ENCODE peak calls at places on chromosomes 6 and 20, in eight cellular contexts. One of them, this sample, is unnamed.

GRCh38 chr6:53861543-53861942 is 66.7 kb downstream of the LRRC1 start:
- DNase-seq in GM23338: no peak
- DNase-seq in sigmoid colon: no peak
- DNase-seq in HepG2: no peak
- DNase-seq in transverse colon: no peak
- DNase-seq in suprapubic skin: no peak
- DNase-seq in HCT116: no peak
- DNase-seq in spleen: no peak
- DNase-seq in this sample: no peak

GRCh38 chr20:31974975-31975481 is 7.1 kb downstream of the XKR7 start:
- DNase-seq in GM23338: peak; percentile 89
- DNase-seq in sigmoid colon: no peak
- DNase-seq in HepG2: no peak
- DNase-seq in transverse colon: no peak
- DNase-seq in suprapubic skin: no peak
- DNase-seq in HCT116: no peak
- DNase-seq in spleen: no peak
- DNase-seq in this sample: no peak

GRCh38 chr6:26075063-26075717 is 12.0 kb upstream of the HFE start:
- DNase-seq in GM23338: peak; percentile 30
- DNase-seq in sigmoid colon: no peak
- DNase-seq in HepG2: peak; percentile 28
- DNase-seq in transverse colon: no peak
- DNase-seq in suprapubic skin: peak; percentile 50
- DNase-seq in HCT116: no peak
- DNase-seq in spleen: no peak
- DNase-seq in this sample: no peak

GRCh38 chr6:11202513-11203305 is 29.8 kb downstream of the NEDD9 start:
- DNase-seq in GM23338: peak; percentile 70
- DNase-seq in sigmoid colon: no peak
- DNase-seq in HepG2: peak; percentile 100
- DNase-seq in transverse colon: no peak
- DNase-seq in suprapubic skin: no peak
- DNase-seq in HCT116: no peak
- DNase-seq in spleen: no peak
- DNase-seq in this sample: no peak

GRCh38 chr6:119479860-119480655 is 130.5 kb upstream of the MAN1A1 start:
- DNase-seq in GM23338: no peak
- DNase-seq in sigmoid colon: no peak
- DNase-seq in HepG2: no peak
- DNase-seq in transverse colon: no peak
- DNase-seq in suprapubic skin: no peak
- DNase-seq in HCT116: no peak
- DNase-seq in spleen: no peak
- DNase-seq in this sample: no peak

GRCh38 chr6:141077355-141078333 is 1055.1 kb upstream of the GJE1 start:
- DNase-seq in GM23338: peak; percentile 86
- DNase-seq in sigmoid colon: no peak
- DNase-seq in HepG2: peak; percentile 80
- DNase-seq in transverse colon: no peak
- DNase-seq in suprapubic skin: no peak
- DNase-seq in HCT116: peak; percentile 65
- DNase-seq in spleen: no peak
- DNase-seq in this sample: peak; percentile 1

GRCh38 chr6:145892026-145892425 is 72.1 kb downstream of the SHPRH start:
- DNase-seq in GM23338: no peak
- DNase-seq in sigmoid colon: no peak
- DNase-seq in HepG2: no peak
- DNase-seq in transverse colon: no peak
- DNase-seq in suprapubic skin: no peak
- DNase-seq in HCT116: no peak
- DNase-seq in spleen: no peak
- DNase-seq in this sample: no peak

GRCh38 chr6:28486988-28487742 is 28.4 kb downstream of the GPX6 start:
- DNase-seq in GM23338: no peak
- DNase-seq in sigmoid colon: no peak
- DNase-seq in HepG2: no peak
- DNase-seq in transverse colon: no peak
- DNase-seq in suprapubic skin: no peak
- DNase-seq in HCT116: no peak
- DNase-seq in spleen: no peak
- DNase-seq in this sample: no peak

GRCh38 chr6:96816182-96816888 is 20.9 kb downstream of the GPR63 start:
- DNase-seq in GM23338: peak; percentile 67
- DNase-seq in sigmoid colon: no peak
- DNase-seq in HepG2: no peak
- DNase-seq in transverse colon: no peak
- DNase-seq in suprapubic skin: no peak
- DNase-seq in HCT116: no peak
- DNase-seq in spleen: no peak
- DNase-seq in this sample: no peak

GRCh38 chr6:81309841-81310240 is 442.6 kb downstream of the TENT5A start:
- DNase-seq in GM23338: no peak
- DNase-seq in sigmoid colon: no peak
- DNase-seq in HepG2: no peak
- DNase-seq in transverse colon: no peak
- DNase-seq in suprapubic skin: no peak
- DNase-seq in HCT116: no peak
- DNase-seq in spleen: no peak
- DNase-seq in this sample: no peak

GRCh38 chr6:37868447-37868825 is 48.9 kb downstream of the ZFAND3 start:
- DNase-seq in GM23338: no peak
- DNase-seq in sigmoid colon: no peak
- DNase-seq in HepG2: no peak
- DNase-seq in transverse colon: no peak
- DNase-seq in suprapubic skin: no peak
- DNase-seq in HCT116: no peak
- DNase-seq in spleen: no peak
- DNase-seq in this sample: no peak

GRCh38 chr6:7649037-7649810 is 59.2 kb downstream of the SNRNP48 start:
- DNase-seq in GM23338: no peak
- DNase-seq in sigmoid colon: no peak
- DNase-seq in HepG2: no peak
- DNase-seq in transverse colon: no peak
- DNase-seq in suprapubic skin: no peak
- DNase-seq in HCT116: no peak
- DNase-seq in spleen: no peak
- DNase-seq in this sample: no peak

GRCh38 chr6:6332873-6333272 is 12.4 kb upstream of the F13A1 start:
- DNase-seq in GM23338: no peak
- DNase-seq in sigmoid colon: no peak
- DNase-seq in HepG2: no peak
- DNase-seq in transverse colon: no peak
- DNase-seq in suprapubic skin: no peak
- DNase-seq in HCT116: no peak
- DNase-seq in spleen: no peak
- DNase-seq in this sample: no peak

GRCh38 chr6:143192766-143193165 is 132.1 kb downstream of the AIG1 start:
- DNase-seq in GM23338: no peak
- DNase-seq in sigmoid colon: no peak
- DNase-seq in HepG2: no peak
- DNase-seq in transverse colon: no peak
- DNase-seq in suprapubic skin: no peak
- DNase-seq in HCT116: no peak
- DNase-seq in spleen: no peak
- DNase-seq in this sample: no peak

GRCh38 chr6:129599467-129599866 is 110.5 kb downstream of the ARHGAP18 start:
- DNase-seq in GM23338: peak; percentile 52
- DNase-seq in sigmoid colon: no peak
- DNase-seq in HepG2: no peak
- DNase-seq in transverse colon: no peak
- DNase-seq in suprapubic skin: no peak
- DNase-seq in HCT116: no peak
- DNase-seq in spleen: no peak
- DNase-seq in this sample: no peak

GRCh38 chr6:143707702-143708101 is 29.9 kb downstream of the PHACTR2 start:
- DNase-seq in GM23338: no peak
- DNase-seq in sigmoid colon: no peak
- DNase-seq in HepG2: no peak
- DNase-seq in transverse colon: no peak
- DNase-seq in suprapubic skin: no peak
- DNase-seq in HCT116: no peak
- DNase-seq in spleen: no peak
- DNase-seq in this sample: no peak

GRCh38 chr20:9306521-9306920 is 207.9 kb upstream of the LAMP5 start:
- DNase-seq in GM23338: no peak
- DNase-seq in sigmoid colon: no peak
- DNase-seq in HepG2: peak; percentile 30
- DNase-seq in transverse colon: no peak
- DNase-seq in suprapubic skin: no peak
- DNase-seq in HCT116: no peak
- DNase-seq in spleen: no peak
- DNase-seq in this sample: no peak

GRCh38 chr6:63236398-63236817 is 25.1 kb downstream of the FKBP1C start:
- DNase-seq in GM23338: peak; percentile 71
- DNase-seq in sigmoid colon: no peak
- DNase-seq in HepG2: no peak
- DNase-seq in transverse colon: no peak
- DNase-seq in suprapubic skin: no peak
- DNase-seq in HCT116: no peak
- DNase-seq in spleen: no peak
- DNase-seq in this sample: no peak

GRCh38 chr6:61833176-61833716 is 452.8 kb downstream of the KHDRBS2 start:
- DNase-seq in GM23338: no peak
- DNase-seq in sigmoid colon: no peak
- DNase-seq in HepG2: no peak
- DNase-seq in transverse colon: no peak
- DNase-seq in suprapubic skin: no peak
- DNase-seq in HCT116: no peak
- DNase-seq in spleen: no peak
- DNase-seq in this sample: no peak

DNA sequence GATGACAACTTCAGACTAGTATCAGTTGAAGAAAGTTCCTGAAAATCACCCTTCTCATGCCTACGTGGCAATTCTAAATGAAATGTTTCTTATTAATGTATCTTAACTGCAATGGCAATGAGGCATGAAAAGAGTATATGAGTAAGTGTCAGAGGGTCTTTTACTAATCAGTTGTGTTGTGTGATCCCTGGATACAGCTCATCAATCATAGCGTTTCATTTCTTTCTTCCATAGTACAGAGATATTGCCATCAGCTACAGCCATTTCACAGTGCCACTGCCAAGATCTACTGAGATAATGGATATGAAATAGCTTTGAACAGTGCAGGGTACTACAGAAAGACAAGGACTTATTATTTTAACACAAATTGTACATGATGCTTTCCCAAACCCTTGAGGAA is 450.8 kb downstream of the KHDRBS2 start:
- DNase-seq in GM23338: no peak
- DNase-seq in sigmoid colon: no peak
- DNase-seq in HepG2: no peak
- DNase-seq in transverse colon: no peak
- DNase-seq in suprapubic skin: no peak
- DNase-seq in HCT116: no peak
- DNase-seq in spleen: no peak
- DNase-seq in this sample: no peak
- TF ChIP-seq POLR2AphosphoS5 in GM23338: no peak
- TF ChIP-seq POLR2AphosphoS5 in sigmoid colon: no peak
- TF ChIP-seq POLR2AphosphoS5 in HepG2: no peak
- TF ChIP-seq POLR2AphosphoS5 in transverse colon: no peak
- TF ChIP-seq POLR2AphosphoS5 in suprapubic skin: no peak
- TF ChIP-seq POLR2AphosphoS5 in HCT116: no peak
- TF ChIP-seq POLR2AphosphoS5 in spleen: no peak
- TF ChIP-seq POLR2AphosphoS5 in this sample: no peak

GRCh38 chr6:79234150-79235022 is at the start of gene HMGN3:
- DNase-seq in GM23338: peak; percentile 94
- DNase-seq in sigmoid colon: peak; percentile 98
- DNase-seq in HepG2: peak; percentile 85
- DNase-seq in transverse colon: peak; percentile 96
- DNase-seq in suprapubic skin: peak; percentile 96
- DNase-seq in HCT116: peak; percentile 87
- DNase-seq in spleen: peak; percentile 97
- DNase-seq in this sample: peak; percentile 99
- TF ChIP-seq POLR2AphosphoS5 in GM23338: peak; percentile 80
- TF ChIP-seq POLR2AphosphoS5 in sigmoid colon: peak; percentile 96
- TF ChIP-seq POLR2AphosphoS5 in HepG2: peak; percentile 77
- TF ChIP-seq POLR2AphosphoS5 in transverse colon: peak; percentile 93
- TF ChIP-seq POLR2AphosphoS5 in suprapubic skin: no peak
- TF ChIP-seq POLR2AphosphoS5 in HCT116: peak; percentile 78
- TF ChIP-seq POLR2AphosphoS5 in spleen: peak; percentile 99
- TF ChIP-seq POLR2AphosphoS5 in this sample: peak; percentile 88

DNA sequence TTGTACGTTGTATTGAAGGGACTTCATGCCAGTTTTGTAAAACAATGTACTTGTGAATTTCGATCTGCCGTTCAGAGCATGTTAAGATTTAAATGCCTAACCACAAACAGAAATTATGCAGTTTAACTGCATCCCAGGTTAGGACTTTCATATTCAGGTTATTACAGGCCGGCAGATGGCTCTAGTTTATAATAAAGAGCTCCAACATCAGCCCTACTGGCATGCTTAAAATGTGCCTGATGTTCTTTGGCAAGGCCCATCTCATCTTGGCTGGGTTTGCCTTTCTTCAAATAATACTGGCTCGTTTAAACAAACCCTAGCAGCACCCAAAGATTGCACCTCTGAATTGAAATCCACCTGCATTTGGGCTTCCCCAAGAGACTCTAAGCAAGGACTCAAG is 169.3 kb upstream of the RIN2 start:
- DNase-seq in GM23338: no peak
- DNase-seq in sigmoid colon: peak; percentile 74
- DNase-seq in HepG2: peak; percentile 16
- DNase-seq in transverse colon: no peak
- DNase-seq in suprapubic skin: no peak
- DNase-seq in HCT116: no peak
- DNase-seq in spleen: no peak
- DNase-seq in this sample: no peak
- TF ChIP-seq POLR2AphosphoS5 in GM23338: no peak
- TF ChIP-seq POLR2AphosphoS5 in sigmoid colon: peak; percentile 17
- TF ChIP-seq POLR2AphosphoS5 in HepG2: no peak
- TF ChIP-seq POLR2AphosphoS5 in transverse colon: no peak
- TF ChIP-seq POLR2AphosphoS5 in suprapubic skin: no peak
- TF ChIP-seq POLR2AphosphoS5 in HCT116: no peak
- TF ChIP-seq POLR2AphosphoS5 in spleen: no peak
- TF ChIP-seq POLR2AphosphoS5 in this sample: no peak

GRCh38 chr20:10555865-10556308 is 117.9 kb downstream of the JAG1 start:
- DNase-seq in GM23338: no peak
- DNase-seq in sigmoid colon: no peak
- DNase-seq in HepG2: peak; percentile 91
- DNase-seq in transverse colon: no peak
- DNase-seq in suprapubic skin: no peak
- DNase-seq in HCT116: no peak
- DNase-seq in spleen: no peak
- DNase-seq in this sample: no peak

GRCh38 chr20:10554285-10554684 is 119.2 kb downstream of the SLX4IP start:
- DNase-seq in GM23338: no peak
- DNase-seq in sigmoid colon: no peak
- DNase-seq in HepG2: no peak
- DNase-seq in transverse colon: no peak
- DNase-seq in suprapubic skin: no peak
- DNase-seq in HCT116: no peak
- DNase-seq in spleen: no peak
- DNase-seq in this sample: no peak

GRCh38 chr20:10551732-10552724 is 116.9 kb downstream of the SLX4IP start:
- DNase-seq in GM23338: peak; percentile 59
- DNase-seq in sigmoid colon: no peak
- DNase-seq in HepG2: no peak
- DNase-seq in transverse colon: no peak
- DNase-seq in suprapubic skin: no peak
- DNase-seq in HCT116: no peak
- DNase-seq in spleen: no peak
- DNase-seq in this sample: no peak

GRCh38 chr20:10555393-10555792 is 118.4 kb downstream of the JAG1 start:
- DNase-seq in GM23338: no peak
- DNase-seq in sigmoid colon: no peak
- DNase-seq in HepG2: no peak
- DNase-seq in transverse colon: no peak
- DNase-seq in suprapubic skin: no peak
- DNase-seq in HCT116: no peak
- DNase-seq in spleen: no peak
- DNase-seq in this sample: no peak

GRCh38 chr20:10553326-10553984 is 118.3 kb downstream of the SLX4IP start:
- DNase-seq in GM23338: peak; percentile 87
- DNase-seq in sigmoid colon: peak; percentile 79
- DNase-seq in HepG2: peak; percentile 84
- DNase-seq in transverse colon: peak; percentile 74
- DNase-seq in suprapubic skin: no peak
- DNase-seq in HCT116: no peak
- DNase-seq in spleen: no peak
- DNase-seq in this sample: peak; percentile 62
- TF ChIP-seq POLR2AphosphoS5 in GM23338: no peak
- TF ChIP-seq POLR2AphosphoS5 in sigmoid colon: no peak
- TF ChIP-seq POLR2AphosphoS5 in HepG2: no peak
- TF ChIP-seq POLR2AphosphoS5 in transverse colon: no peak
- TF ChIP-seq POLR2AphosphoS5 in suprapubic skin: no peak
- TF ChIP-seq POLR2AphosphoS5 in HCT116: no peak
- TF ChIP-seq POLR2AphosphoS5 in spleen: no peak
- TF ChIP-seq POLR2AphosphoS5 in this sample: no peak

This sample was measured in upper lobe of left lung.